ENCODE peak calls at places on chromosomes 12 and 14, in four cellular contexts. E is H1, Z is HepG2, L is GM12878. V is an unnamed sample.

GRCh38 chr12:65895759-65896656 is 71.7 kb downstream of the HMGA2 start:
- DNase-seq in E (no peak), Z (peak), L (no peak), V (no peak)

GRCh38 chr12:6292606-6293005 is 17.9 kb upstream of the PLEKHG6 start:
- DNase-seq in E (no peak), Z (peak), L (no peak), V (no peak)

GRCh38 chr12:97837401-97837800 is 374.8 kb downstream of the RMST start:
- DNase-seq in E (no peak), Z (no peak), L (no peak), V (no peak)

GRCh38 chr14:61516125-61516740 is 179.1 kb upstream of the HIF1A start:
- DNase-seq in E (no peak), Z (no peak), L (no peak), V (no peak)

GRCh38 chr12:119178544-119179334 is at the start of gene HSPB8:
- DNase-seq in E (peak), Z (peak), L (no peak), V (peak)

GRCh38 chr14:100806386-100806785 is 19.5 kb upstream of the MEG3 start:
- DNase-seq in E (no peak), Z (no peak), L (no peak), V (no peak)

GRCh38 chr12:76259660-76260389 is 88.4 kb downstream of the BBS10 start:
- DNase-seq in E (no peak), Z (no peak), L (no peak), V (no peak)

GRCh38 chr14:49931523-49931922 is 38.6 kb downstream of the ARF6 start:
- DNase-seq in E (no peak), Z (no peak), L (no peak), V (no peak)

GRCh38 chr12:77496714-77497113 is 334.0 kb upstream of the NAV3 start:
- DNase-seq in E (no peak), Z (no peak), L (no peak), V (no peak)

GRCh38 chr14:104383088-104383805 is 196.3 kb upstream of the C14orf180 start:
- DNase-seq in E (no peak), Z (no peak), L (no peak), V (no peak)

GRCh38 chr14:61571931-61572330 is 123.4 kb upstream of the HIF1A start:
- DNase-seq in E (no peak), Z (no peak), L (no peak), V (no peak)

GRCh38 chr12:75876843-75877587 is 154.6 kb downstream of the PHLDA1 start:
- DNase-seq in E (no peak), Z (no peak), L (no peak), V (no peak)

GRCh38 chr14:61034416-61035100 is 53.5 kb downstream of the SLC38A6 start:
- DNase-seq in E (no peak), Z (no peak), L (peak), V (no peak)

GRCh38 chr12:75738486-75738885 is 227.1 kb upstream of the KRR1 start:
- DNase-seq in E (no peak), Z (no peak), L (peak), V (no peak)

GRCh38 chr12:15122349-15122748 is 98.9 kb downstream of the RERG start:
- DNase-seq in E (no peak), Z (no peak), L (no peak), V (no peak)

GRCh38 chr12:25959069-25959961 is 833 bp downstream of the RASSF8 start:
- DNase-seq in E (peak), Z (no peak), L (no peak), V (no peak)

GRCh38 chr12:95694148-95694547 is 96.4 kb downstream of the NTN4 start:
- DNase-seq in E (no peak), Z (no peak), L (no peak), V (no peak)

GRCh38 chr12:18158774-18159557 is 69.0 kb upstream of the RERGL start:
- DNase-seq in E (peak), Z (peak), L (no peak), V (peak)

GRCh38 chr14:23861666-23862065 is 91.9 kb upstream of the DHRS4 start:
- DNase-seq in E (no peak), Z (peak), L (no peak), V (peak)

GRCh38 chr12:45049912-45050318 is 984 bp downstream of the DBX2 start:
- DNase-seq in E (no peak), Z (no peak), L (no peak), V (no peak)

GRCh38 chr12:78645956-78646355 is 218.6 kb upstream of the SYT1 start:
- DNase-seq in E (no peak), Z (peak), L (no peak), V (no peak)

GRCh38 chr12:95117178-95117599 is 43.8 kb upstream of the NR2C1 start:
- DNase-seq in E (peak), Z (peak), L (peak), V (peak)

GRCh38 chr14:60250318-60251035 is 1.5 kb downstream of the PPM1A start:
- DNase-seq in E (no peak), Z (peak), L (no peak), V (peak)

GRCh38 chr14:30251557-30252100 is 307.3 kb upstream of the G2E3 start:
- DNase-seq in E (no peak), Z (no peak), L (no peak), V (no peak)

GRCh38 chr14:74596747-74597456 is 15.1 kb downstream of the LTBP2 start:
- DNase-seq in E (no peak), Z (no peak), L (no peak), V (no peak)

GRCh38 chr12:120039711-120040110 is 50.7 kb downstream of the BICDL1 start:
- DNase-seq in E (no peak), Z (no peak), L (no peak), V (no peak)

GRCh38 chr12:58249610-58250009 is 308.2 kb downstream of the ATP23 start:
- DNase-seq in E (no peak), Z (no peak), L (no peak), V (no peak)

GRCh38 chr12:1781770-1782169 is 38.6 kb upstream of the LRTM2 start:
- DNase-seq in E (no peak), Z (peak), L (no peak), V (no peak)

GRCh38 chr14:104586832-104587620 is 7.5 kb downstream of the C14orf180 start:
- DNase-seq in E (no peak), Z (no peak), L (no peak), V (no peak)

GRCh38 chr14:23093993-23094665 is 807 bp downstream of the ACIN1 start:
- DNase-seq in E (no peak), Z (no peak), L (no peak), V (no peak)

GRCh38 chr12:62802981-62803380 is 132.0 kb downstream of the PPM1H start:
- DNase-seq in E (no peak), Z (no peak), L (no peak), V (no peak)

GRCh38 chr14:81523016-81523415 is 10.6 kb downstream of the SEL1L start:
- DNase-seq in E (no peak), Z (no peak), L (no peak), V (no peak)

GRCh38 chr14:99908653-99909250 is 115.5 kb downstream of the EML1 start:
- DNase-seq in E (peak), Z (no peak), L (no peak), V (no peak)

GRCh38 chr14:100416921-100417451 is 93.8 kb downstream of the SLC25A47 start:
- DNase-seq in E (no peak), Z (no peak), L (no peak), V (no peak)

GRCh38 chr12:127552838-127553237 is 714.1 kb upstream of the TMEM132C start:
- DNase-seq in E (no peak), Z (no peak), L (no peak), V (no peak)

GRCh38 chr14:68808696-68809095 is 15.8 kb upstream of the ZFP36L1 start:
- DNase-seq in E (peak), Z (no peak), L (no peak), V (no peak)

GRCh38 chr12:111247083-111247783 is 121.7 kb downstream of the PHETA1 start:
- DNase-seq in E (no peak), Z (no peak), L (no peak), V (no peak)

GRCh38 chr12:130214686-130215370 is 52.6 kb downstream of the FZD10 start:
- DNase-seq in E (no peak), Z (no peak), L (no peak), V (no peak)
- TF ChIP-seq SIN3A in E (no peak), Z (no peak), L (no peak), V (no peak)

DNA sequence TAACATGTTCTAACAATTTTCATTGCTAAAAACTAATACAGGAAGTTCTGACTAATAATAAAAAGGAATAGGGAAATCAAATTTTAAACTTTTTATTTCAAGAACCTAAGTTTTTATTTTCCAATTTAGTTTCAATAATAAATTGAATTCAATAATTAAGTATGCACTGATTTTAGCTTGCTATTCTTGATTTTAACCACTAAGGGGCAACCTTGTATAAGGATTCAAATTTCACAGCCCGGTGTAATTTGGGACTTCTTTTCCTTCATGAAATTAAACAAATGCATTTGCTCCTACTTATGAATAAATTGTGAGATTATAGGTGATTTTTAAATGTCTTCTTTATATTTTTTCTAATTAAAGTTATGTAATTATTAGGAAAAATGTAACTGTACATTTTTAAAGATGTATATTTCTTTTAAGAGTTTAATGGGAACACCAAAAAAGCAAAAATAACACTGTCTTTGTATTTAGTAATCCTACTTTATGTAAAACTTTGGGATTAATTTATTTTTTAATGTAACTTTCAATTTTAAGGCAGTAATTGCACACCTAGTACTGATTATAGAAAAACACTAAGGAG is 241.4 kb upstream of the PDZRN4 start:
- DNase-seq in E (no peak), Z (peak), L (no peak), V (peak)
- TF ChIP-seq HDAC2 in E (no peak), Z (no peak), L (no peak), V (no peak)

GRCh38 chr12:91216871-91217270 is 34.3 kb upstream of the DCN start:
- DNase-seq in E (no peak), Z (no peak), L (no peak), V (no peak)
- TF ChIP-seq SIN3A in E (no peak), Z (no peak), L (no peak), V (no peak)

DNA sequence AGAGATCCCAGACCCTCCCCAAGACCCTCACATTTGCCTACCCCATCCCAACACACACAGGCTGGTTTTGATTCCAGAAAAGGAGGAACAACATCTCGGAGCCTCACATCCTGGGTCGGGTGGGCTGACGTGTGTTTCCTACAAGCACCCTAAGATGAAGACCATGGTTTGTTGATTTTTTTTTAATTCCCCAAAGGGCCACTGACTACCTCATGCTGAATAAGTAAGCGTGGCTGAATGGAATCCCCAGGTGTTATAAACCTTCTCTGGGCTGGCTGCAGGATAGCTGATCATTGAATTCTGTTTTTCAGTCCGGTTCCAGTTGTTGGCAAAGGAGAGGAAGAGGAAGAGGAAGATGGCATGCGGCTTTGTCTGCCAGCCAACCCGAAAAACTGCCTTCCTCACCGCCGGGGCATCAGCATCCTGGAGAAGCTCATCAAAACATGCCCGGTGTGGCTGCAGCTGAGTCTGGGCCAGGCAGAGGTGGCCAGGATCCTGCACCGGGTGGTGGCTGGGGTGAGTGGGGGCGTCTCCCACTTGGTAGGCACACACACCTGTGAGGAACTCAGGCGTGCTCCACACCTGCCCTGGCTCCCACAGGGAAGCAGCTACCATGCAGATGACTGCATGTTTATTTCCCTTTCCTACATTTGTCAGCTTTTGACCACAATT is 42.0 kb downstream of the RIN3 start:
- DNase-seq in E (no peak), Z (no peak), L (no peak), V (no peak)
- TF ChIP-seq HDAC2 in E (no peak), Z (no peak), L (no peak), V (no peak)

V was measured in K562.